ENCODE peak calls at places on chromosomes 1 and 21, in six cellular contexts. M is A549, O is fibroblast of the aortic adventitia, T is kidney, A is Caco-2, B is tibial nerve. C is an unnamed sample.

GRCh38 chr1:64513557-64513956 is 43.6 kb downstream of the CACHD1 start:
- DNase-seq in A (no peak), O (peak), T (no peak), B (no peak), M (no peak), C (no peak)

GRCh38 chr1:91741301-91741700 is 144.7 kb downstream of the TGFBR3 start:
- DNase-seq in T (no peak), A (no peak), B (no peak), O (peak), M (no peak), C (no peak)

GRCh38 chr1:3900969-3901529 is 977 bp upstream of the C1orf174 start:
- DNase-seq in O (peak), M (peak), T (peak), A (peak), B (peak), C (peak)

GRCh38 chr1:214422137-214422671 is 129.2 kb downstream of the PTPN14 start:
- DNase-seq in A (no peak), T (no peak), B (no peak), M (no peak), O (peak), C (no peak)

GRCh38 chr21:41196990-41197389 is 29.0 kb downstream of the BACE2 start:
- DNase-seq in M (no peak), T (no peak), O (peak), A (no peak), B (no peak), C (no peak)

GRCh38 chr1:169184812-169185211 is 78.3 kb downstream of the ATP1B1 start:
- DNase-seq in M (no peak), B (no peak), T (no peak), O (no peak), A (no peak), C (no peak)

GRCh38 chr1:67710417-67710816 is 25.4 kb downstream of the GADD45A start:
- DNase-seq in B (no peak), O (peak), A (no peak), M (no peak), T (no peak), C (no peak)

GRCh38 chr1:194062962-194063361 is 876.5 kb upstream of the B3GALT2 start:
- DNase-seq in B (no peak), T (no peak), M (no peak), A (no peak), O (peak), C (no peak)

GRCh38 chr1:150887018-150887417 is at the start of gene CTXND2:
- DNase-seq in O (peak), T (no peak), A (no peak), M (no peak), B (no peak), C (no peak)

GRCh38 chr1:23696335-23696989 is 4.9 kb downstream of the RPL11 start:
- DNase-seq in O (peak), A (no peak), B (no peak), T (no peak), M (no peak), C (no peak)

GRCh38 chr1:100440075-100440809 is 87.9 kb downstream of the CDC14A start:
- DNase-seq in A (peak), T (no peak), B (no peak), M (no peak), O (no peak), C (no peak)

GRCh38 chr1:180401999-180402398 is 100.4 kb downstream of the ACBD6 start:
- DNase-seq in A (no peak), M (no peak), B (no peak), T (no peak), O (no peak), C (no peak)

GRCh38 chr1:169538998-169539871 is 47.0 kb downstream of the F5 start:
- DNase-seq in B (no peak), A (no peak), M (no peak), O (peak), T (no peak), C (peak)

GRCh38 chr1:18531503-18531845 is 50.7 kb downstream of the KLHDC7A start:
- DNase-seq in O (no peak), A (no peak), M (no peak), B (no peak), T (no peak), C (no peak)

GRCh38 chr1:12034381-12034801 is 15.1 kb downstream of the MIIP start:
- DNase-seq in A (no peak), B (peak), T (no peak), O (peak), M (no peak), C (no peak)

GRCh38 chr1:1510912-1511532 is 940 bp upstream of the ATAD3A start:
- DNase-seq in A (peak), T (no peak), B (no peak), O (peak), M (no peak), C (no peak)

GRCh38 chr1:201051399-201051798 is 27.9 kb upstream of the KIF21B start:
- DNase-seq in B (no peak), T (no peak), O (no peak), M (no peak), A (no peak), C (no peak)

GRCh38 chr1:172537366-172537765 is 4.4 kb downstream of the SUCO start:
- DNase-seq in M (no peak), A (no peak), B (no peak), O (peak), T (no peak), C (no peak)

GRCh38 chr21:44019568-44019958 is 7.5 kb downstream of the TRAPPC10 start:
- DNase-seq in M (no peak), T (no peak), A (no peak), B (no peak), O (no peak), C (no peak)

GRCh38 chr1:42480921-42481320 is 17.8 kb downstream of the CCDC30 start:
- DNase-seq in M (no peak), T (no peak), O (no peak), B (no peak), A (no peak), C (no peak)

GRCh38 chr21:31252611-31253010 is 91.5 kb downstream of the TIAM1 start:
- DNase-seq in A (no peak), O (no peak), T (no peak), M (no peak), B (no peak), C (no peak)

GRCh38 chr1:23798662-23799142 is 1.9 kb downstream of the GALE start:
- DNase-seq in A (peak), B (no peak), O (no peak), T (peak), M (no peak), C (no peak)

GRCh38 chr1:2229921-2230700 is 2.0 kb downstream of the SKI start:
- DNase-seq in O (peak), T (peak), M (no peak), A (no peak), B (no peak), C (no peak)

GRCh38 chr1:115306146-115306545 is 31.9 kb downstream of the NGF start:
- DNase-seq in M (no peak), B (no peak), O (no peak), A (no peak), T (no peak), C (no peak)

GRCh38 chr1:185045793-185046441 is 559 bp downstream of the RNF2 start:
- DNase-seq in O (peak), M (peak), T (peak), A (peak), B (no peak), C (no peak)

GRCh38 chr1:85838238-85838637 is 130.0 kb upstream of the ZNHIT6 start:
- DNase-seq in B (no peak), O (no peak), T (no peak), A (no peak), M (no peak), C (no peak)

GRCh38 chr1:177907000-177907399 is 62.9 kb downstream of the SEC16B start:
- DNase-seq in M (no peak), T (no peak), O (no peak), B (no peak), A (no peak), C (no peak)

GRCh38 chr1:90340604-90341003 is 345.7 kb downstream of the ZNF326 start:
- DNase-seq in M (no peak), B (no peak), T (no peak), O (no peak), A (no peak), C (no peak)

GRCh38 chr1:214019499-214019898 is 31.7 kb downstream of the PROX1 start:
- DNase-seq in M (no peak), B (no peak), T (no peak), A (no peak), O (no peak), C (no peak)

GRCh38 chr1:3552751-3553150 is 58.6 kb downstream of the MEGF6 start:
- DNase-seq in A (no peak), T (no peak), O (no peak), B (no peak), M (no peak), C (no peak)

GRCh38 chr1:112169517-112169916 is 180.0 kb upstream of the KCND3 start:
- DNase-seq in B (no peak), A (no peak), M (no peak), T (no peak), O (no peak), C (no peak)

GRCh38 chr1:219227731-219228419 is 54.2 kb downstream of the LYPLAL1 start:
- DNase-seq in M (no peak), T (no peak), B (no peak), A (no peak), O (peak), C (no peak)

GRCh38 chr1:57474097-57474750 is 50.4 kb upstream of the DAB1 start:
- DNase-seq in B (no peak), M (no peak), A (no peak), O (peak), T (no peak), C (no peak)

GRCh38 chr1:232635778-232636356 is 5.9 kb upstream of the SIPA1L2 start:
- DNase-seq in A (peak), T (no peak), B (no peak), M (peak), O (peak), C (peak)

GRCh38 chr1:19445417-19446342 is 39.7 kb downstream of the CAPZB start:
- DNase-seq in O (peak), B (no peak), M (peak), A (peak), T (no peak), C (no peak)

GRCh38 chr1:226403522-226404034 is 4.3 kb downstream of the PARP1 start:
- DNase-seq in A (peak), T (no peak), B (no peak), O (no peak), M (peak), C (no peak)

GRCh38 chr1:204859885-204860284 is 10.8 kb upstream of the NFASC start:
- DNase-seq in T (no peak), M (no peak), B (no peak), A (peak), O (no peak), C (no peak)

GRCh38 chr1:18581420-18581880 is 49.2 kb upstream of the PAX7 start:
- DNase-seq in B (no peak), O (no peak), M (peak), A (peak), T (no peak), C (no peak)

DNA sequence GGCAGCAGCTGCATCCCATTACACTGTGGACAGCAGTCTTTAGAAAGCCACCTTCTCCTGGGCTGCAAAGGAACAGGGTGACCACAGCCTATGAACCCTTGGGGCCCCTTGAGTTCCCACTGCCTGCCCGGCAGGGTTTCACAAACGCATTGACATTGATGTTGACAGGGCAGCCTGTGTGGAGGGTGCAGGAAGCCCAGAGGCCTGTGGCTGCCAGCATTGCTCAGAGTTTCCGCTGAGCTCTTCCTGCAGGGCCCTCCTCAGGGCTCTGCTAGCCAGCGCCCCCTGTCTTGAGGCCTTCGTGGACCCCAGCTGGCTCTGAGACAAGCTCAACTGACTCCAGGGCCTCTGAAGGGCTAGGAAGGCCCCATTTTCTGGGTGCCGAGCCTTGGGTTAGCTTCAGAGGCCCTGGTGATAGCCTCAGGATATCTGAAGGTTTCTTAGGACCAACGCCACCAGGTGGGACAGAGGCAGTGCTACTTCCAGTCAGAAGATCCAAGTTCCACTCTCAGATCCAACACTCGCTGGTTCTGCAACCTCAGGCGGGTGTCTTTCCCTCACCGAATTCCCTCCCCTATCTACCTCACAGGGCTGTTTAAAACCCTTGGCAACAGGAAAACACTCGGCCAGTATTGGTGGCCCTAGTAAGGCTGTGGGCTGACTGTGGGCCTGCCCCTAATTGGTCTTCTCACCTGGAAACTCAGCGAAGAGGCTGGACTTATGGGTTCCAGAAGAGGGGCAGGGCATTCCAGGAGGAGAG is 27.2 kb upstream of the EPS8L3 start:
- DNase-seq in T (peak), A (no peak), M (no peak), B (no peak), O (peak), C (no peak)
- TF ChIP-seq CTCF in T (no peak), A (no peak), M (no peak), B (no peak), O (peak), C (peak)

GRCh38 chr1:27372808-27373690 is 1.6 kb downstream of the FCN3 start:
- DNase-seq in B (no peak), M (no peak), O (no peak), A (no peak), T (no peak), C (no peak)

GRCh38 chr1:27372022-27372807 is 2.4 kb downstream of the FCN3 start:
- DNase-seq in A (no peak), O (no peak), T (no peak), B (no peak), M (no peak), C (no peak)

GRCh38 chr1:27379564-27380132 is 3.5 kb downstream of the CD164L2 start:
- DNase-seq in A (no peak), M (no peak), B (no peak), T (no peak), O (no peak), C (no peak)

GRCh38 chr1:27377760-27378495 is 3.3 kb upstream of the FCN3 start:
- DNase-seq in T (no peak), O (no peak), M (no peak), B (no peak), A (no peak), C (no peak)

DNA sequence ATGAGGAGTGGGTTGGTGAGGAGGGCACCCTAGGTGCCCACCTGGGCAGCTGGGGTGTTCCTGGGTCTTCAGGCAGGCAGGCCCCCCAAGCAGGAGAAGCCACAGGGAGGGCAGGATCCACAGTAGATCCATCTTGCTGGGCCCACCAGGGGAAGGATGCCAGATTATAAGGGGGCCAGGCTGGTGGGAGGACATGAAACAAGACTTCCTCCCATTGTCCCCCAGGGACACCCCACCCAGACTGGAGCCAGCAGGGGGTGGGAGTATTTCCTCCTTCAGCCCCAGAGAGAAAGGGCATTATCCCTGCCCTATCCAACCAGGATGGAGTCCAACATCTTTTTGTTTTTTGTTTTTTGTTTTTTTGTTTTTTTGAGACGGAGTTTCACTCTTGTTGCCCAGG is at the start of gene FCN3:
- DNase-seq in M (no peak), A (no peak), O (no peak), T (no peak), B (no peak), C (no peak)
- H3K4me3 ChIP-seq in M (no peak), A (no peak), O (no peak), T (no peak), B (no peak), C (no peak)

DNA sequence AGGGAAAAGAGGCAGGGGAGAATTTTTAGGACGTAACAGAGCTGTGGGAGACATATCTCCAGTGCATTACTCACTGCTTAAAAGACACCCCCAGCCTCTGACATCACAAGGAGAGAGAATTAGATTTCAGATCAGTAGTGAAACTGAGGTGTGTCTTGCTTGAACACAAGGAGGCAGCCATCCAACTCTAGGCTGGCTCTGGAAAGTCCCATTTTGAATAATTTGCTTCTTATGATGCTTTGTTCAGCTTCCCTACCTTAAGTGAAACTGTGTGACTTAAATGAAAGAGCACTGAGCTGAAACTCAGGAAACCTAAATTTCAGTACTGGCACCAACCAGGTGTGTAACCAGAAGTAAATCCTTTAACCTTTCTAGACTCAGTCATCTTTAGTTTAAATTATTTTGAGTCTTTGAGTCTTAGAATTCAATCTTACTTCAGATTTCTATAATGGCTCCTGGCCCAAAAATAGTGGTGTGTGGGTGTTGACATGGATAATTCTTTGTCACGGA is 251.6 kb upstream of the SGIP1 start:
- DNase-seq in O (peak), A (no peak), T (no peak), B (no peak), M (no peak), C (no peak)
- TF ChIP-seq CTCF in O (peak), A (no peak), T (peak), B (no peak), M (peak), C (peak)

GRCh38 chr1:15155191-15155590 is 1.6 kb downstream of the TMEM51 start:
- DNase-seq in M (no peak), T (no peak), B (no peak), A (no peak), O (no peak), C (no peak)
- H3K4me3 ChIP-seq in M (peak), T (peak), B (no peak), A (no peak), O (no peak), C (no peak)

DNA sequence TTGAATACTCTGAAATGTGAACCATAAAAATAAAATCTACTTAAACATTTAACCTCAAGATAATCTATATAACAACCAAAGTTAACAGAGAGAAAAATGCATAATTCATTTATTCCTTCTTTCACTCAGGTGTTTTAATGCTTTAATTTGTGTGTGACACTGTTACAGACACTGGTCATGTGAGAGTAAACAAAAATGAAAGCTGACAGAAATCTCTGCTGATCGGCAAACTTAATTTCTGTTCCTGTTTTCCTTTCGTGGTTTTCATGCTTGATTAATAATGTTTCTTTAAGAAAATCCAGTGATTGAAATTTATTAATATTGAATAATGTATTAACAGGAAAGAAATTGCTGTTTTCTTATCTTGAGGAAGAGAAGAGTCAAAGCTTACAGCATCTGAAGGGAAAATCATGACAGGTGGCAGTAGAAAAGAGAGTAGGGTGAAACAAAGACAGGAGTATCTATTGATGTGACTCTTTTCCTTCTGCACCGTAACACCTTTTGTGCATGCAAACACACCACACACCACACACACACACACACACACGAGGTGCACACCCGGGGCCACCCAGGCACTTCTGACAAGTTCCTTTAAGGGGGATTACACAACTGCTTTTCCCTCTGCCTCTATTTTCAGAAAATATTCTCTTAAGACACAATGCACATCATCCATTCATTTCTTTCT is 1.6 kb downstream of the OR2AK2 start:
- DNase-seq in A (no peak), T (no peak), B (no peak), O (no peak), M (no peak), C (no peak)
- TF ChIP-seq CTCF in A (no peak), T (no peak), B (no peak), O (no peak), M (no peak), C (no peak)

C was measured in astrocyte of the cerebellum.